ENCODE peak calls at places on chromosome 12, in five cellular contexts. J is IMR-90; V is CD8-positive, alpha-beta T cell; B is lower leg skin; Z is MM.1S. Q is an unnamed sample.

GRCh38 chr12:24044973-24045703 is 95.7 kb upstream of the SOX5 start:
- DNase-seq in J (no peak), V (no peak), B (no peak), Z (no peak), Q (no peak)

GRCh38 chr12:39935839-39936238 is 170.0 kb downstream of the SLC2A13 start:
- DNase-seq in J (no peak), V (no peak), B (no peak), Z (no peak), Q (no peak)

GRCh38 chr12:32535260-32535999 is 136.1 kb downstream of the FGD4 start:
- DNase-seq in J (peak; percentile 69), V (no peak), B (peak; percentile 58), Z (peak; percentile 79), Q (peak; percentile 18)

GRCh38 chr12:951166-951565 is 1.7 kb upstream of the RAD52 start:
- DNase-seq in J (no peak), V (no peak), B (no peak), Z (no peak), Q (no peak)

GRCh38 chr12:4829161-4829792 is 80.4 kb upstream of the KCNA1 start:
- DNase-seq in J (no peak), V (no peak), B (no peak), Z (peak; percentile 81), Q (no peak)

GRCh38 chr12:4276524-4277204 is 3.1 kb downstream of the CCND2 start:
- DNase-seq in J (peak; percentile 82), V (peak; percentile 82), B (peak; percentile 79), Z (peak; percentile 90), Q (peak; percentile 61)

GRCh38 chr12:121069206-121069605 is 30.2 kb upstream of the OASL start:
- DNase-seq in J (no peak), V (no peak), B (no peak), Z (no peak), Q (no peak)

GRCh38 chr12:52025301-52026172 is 18.8 kb downstream of the TAMALIN start:
- DNase-seq in J (peak; percentile 77), V (peak; percentile 75), B (peak; percentile 89), Z (peak; percentile 79), Q (peak; percentile 73)

GRCh38 chr12:98845957-98846356 is 200.9 kb downstream of the APAF1 start:
- DNase-seq in J (no peak), V (no peak), B (no peak), Z (no peak), Q (no peak)

GRCh38 chr12:89574736-89575208 is 48.9 kb upstream of the POC1B start:
- DNase-seq in J (peak; percentile 75), V (no peak), B (no peak), Z (no peak), Q (no peak)

GRCh38 chr12:19288603-19289244 is 150.6 kb upstream of the AEBP2 start:
- DNase-seq in J (peak; percentile 44), V (no peak), B (no peak), Z (peak; percentile 33), Q (no peak)

GRCh38 chr12:79933043-79933442 is 1.9 kb downstream of the PPP1R12A start:
- DNase-seq in J (no peak), V (no peak), B (no peak), Z (no peak), Q (no peak)

GRCh38 chr12:118237908-118238307 is 102.0 kb downstream of the PEBP1 start:
- DNase-seq in J (peak; percentile 72), V (no peak), B (no peak), Z (no peak), Q (no peak)

GRCh38 chr12:112214064-112214463 is 88.7 kb downstream of the TRAFD1 start:
- DNase-seq in J (no peak), V (no peak), B (no peak), Z (no peak), Q (no peak)

GRCh38 chr12:75503866-75504265 is 7.5 kb downstream of the KRR1 start:
- DNase-seq in J (no peak), V (no peak), B (no peak), Z (no peak), Q (no peak)

GRCh38 chr12:117507547-117507946 is 146.1 kb upstream of the NOS1 start:
- DNase-seq in J (no peak), V (no peak), B (no peak), Z (no peak), Q (no peak)

GRCh38 chr12:76627346-76628135 is 68.0 kb upstream of the OSBPL8 start:
- DNase-seq in J (no peak), V (no peak), B (no peak), Z (no peak), Q (no peak)

GRCh38 chr12:52045794-52046199 is 5.4 kb upstream of the NR4A1 start:
- DNase-seq in J (no peak), V (no peak), B (no peak), Z (no peak), Q (no peak)

GRCh38 chr12:12439636-12440035 is 82.8 kb downstream of the BORCS5 start:
- DNase-seq in J (peak; percentile 91), V (no peak), B (no peak), Z (no peak), Q (no peak)

GRCh38 chr12:85466906-85467305 is 186.9 kb downstream of the ALX1 start:
- DNase-seq in J (peak; percentile 3), V (no peak), B (no peak), Z (no peak), Q (no peak)

GRCh38 chr12:125453751-125454150 is 388.5 kb downstream of the AACS start:
- DNase-seq in J (no peak), V (no peak), B (no peak), Z (no peak), Q (no peak)

GRCh38 chr12:67981236-67982164 is 7.7 kb upstream of the IFNG-AS1 start:
- DNase-seq in J (peak; percentile 89), V (no peak), B (no peak), Z (no peak), Q (no peak)

GRCh38 chr12:54603173-54603814 is 14.8 kb upstream of the PPP1R1A start:
- DNase-seq in J (peak; percentile 65), V (peak; percentile 39), B (peak; percentile 45), Z (peak; percentile 86), Q (no peak)

GRCh38 chr12:81043979-81044740 is 33.7 kb upstream of the ACSS3 start:
- DNase-seq in J (no peak), V (no peak), B (no peak), Z (no peak), Q (no peak)

GRCh38 chr12:27207626-27208413 is 36.3 kb upstream of the STK38L start:
- DNase-seq in J (peak; percentile 45), V (no peak), B (no peak), Z (peak; percentile 75), Q (no peak)

GRCh38 chr12:75944097-75944904 is 87.3 kb downstream of the PHLDA1 start:
- DNase-seq in J (peak; percentile 95), V (no peak), B (no peak), Z (peak; percentile 90), Q (no peak)

DNA sequence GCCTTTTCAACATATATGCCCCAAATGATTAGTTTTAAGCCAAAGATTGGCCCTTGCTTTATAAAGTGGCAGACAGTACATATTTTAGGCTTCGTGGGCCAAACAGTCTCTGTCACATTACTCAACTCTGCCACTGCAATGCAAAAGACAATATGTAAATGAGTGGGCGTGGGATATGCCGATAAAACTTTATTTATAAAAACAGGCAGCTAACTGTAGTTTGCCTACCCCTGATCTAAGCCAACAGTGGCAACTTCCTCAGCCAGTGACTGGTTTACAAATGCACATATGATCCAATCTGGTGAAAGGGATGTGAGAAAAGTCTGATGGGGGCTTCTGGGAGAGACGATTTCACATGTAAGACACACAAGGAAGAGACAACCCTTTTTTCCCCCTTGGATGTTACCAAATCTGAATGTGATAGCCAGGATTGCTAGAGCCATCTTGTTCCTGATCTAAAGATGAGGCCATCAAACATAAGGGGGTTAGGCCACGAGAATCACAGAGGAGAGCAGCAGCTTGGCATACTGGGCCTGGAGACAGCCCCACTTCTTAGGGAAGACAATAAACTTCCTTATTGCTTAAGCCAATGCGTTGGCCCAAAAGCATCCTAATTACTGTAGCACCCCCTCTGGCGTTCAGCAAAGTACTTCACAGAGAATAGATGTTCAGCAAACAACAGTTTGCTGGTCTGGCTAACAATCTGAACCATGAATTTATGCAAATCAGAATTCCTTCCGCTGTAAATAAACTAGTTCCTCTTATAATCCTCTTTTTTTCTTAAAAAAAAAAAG is 75.2 kb upstream of the TMCC3 start:
- DNase-seq in J (peak; percentile 26), V (no peak), B (peak; percentile 44), Z (no peak), Q (no peak)
- TF ChIP-seq CTCF in J (peak; percentile 22), V (no peak), B (no peak), Z (peak; percentile 27), Q (no peak)

GRCh38 chr12:2588345-2588744 is 206.4 kb upstream of the FKBP4 start:
- DNase-seq in J (no peak), V (no peak), B (no peak), Z (no peak), Q (no peak)
- TF ChIP-seq CTCF in J (no peak), V (no peak), B (no peak), Z (peak; percentile 29), Q (no peak)

DNA sequence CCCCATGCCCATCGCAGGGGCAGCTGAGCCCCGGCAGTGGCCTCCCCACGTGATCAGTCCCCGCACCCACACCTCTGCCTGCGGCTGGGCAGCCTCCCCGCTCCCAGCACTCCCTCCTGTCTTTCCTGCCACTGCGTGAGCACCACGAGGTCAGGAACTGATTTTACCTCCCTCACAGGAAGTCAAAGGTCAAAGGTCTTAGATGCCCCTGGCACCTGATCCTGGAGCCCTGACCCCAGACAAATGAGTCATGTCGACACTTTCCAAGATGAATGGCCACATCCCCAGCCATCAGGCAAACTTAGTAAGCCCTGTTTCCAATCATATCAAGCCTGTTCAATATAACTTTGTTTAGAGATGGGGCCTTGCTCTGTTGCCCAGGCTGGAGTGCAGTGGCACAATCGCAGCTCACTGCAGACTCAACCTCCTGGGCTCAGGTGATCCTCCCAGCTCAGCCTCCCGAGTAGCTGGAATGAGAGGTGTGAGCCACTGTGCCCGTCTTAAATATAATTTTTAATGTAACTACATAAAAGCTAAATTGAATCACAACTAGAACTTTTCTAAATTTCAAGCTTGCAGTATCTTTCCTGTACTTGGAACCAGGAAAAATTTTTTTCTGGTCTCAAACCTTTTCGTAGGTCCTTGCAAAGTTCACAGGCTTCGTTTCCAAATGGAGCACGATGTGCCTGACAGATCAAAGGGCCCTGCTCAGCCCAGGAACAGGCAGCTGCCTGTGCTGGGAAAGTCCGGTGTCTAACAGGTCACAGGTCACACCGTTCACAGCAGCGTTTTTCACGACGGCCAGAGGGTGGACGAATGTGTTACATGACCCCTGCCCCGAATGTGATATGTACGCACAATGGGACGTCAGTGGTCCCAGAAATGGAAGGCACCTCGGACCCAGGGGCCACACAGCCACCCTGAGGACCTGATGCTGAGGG is 1.9 kb downstream of the LRCOL1 start:
- DNase-seq in J (no peak), V (no peak), B (no peak), Z (no peak), Q (no peak)
- TF ChIP-seq CTCF in J (no peak), V (no peak), B (no peak), Z (no peak), Q (no peak)

DNA sequence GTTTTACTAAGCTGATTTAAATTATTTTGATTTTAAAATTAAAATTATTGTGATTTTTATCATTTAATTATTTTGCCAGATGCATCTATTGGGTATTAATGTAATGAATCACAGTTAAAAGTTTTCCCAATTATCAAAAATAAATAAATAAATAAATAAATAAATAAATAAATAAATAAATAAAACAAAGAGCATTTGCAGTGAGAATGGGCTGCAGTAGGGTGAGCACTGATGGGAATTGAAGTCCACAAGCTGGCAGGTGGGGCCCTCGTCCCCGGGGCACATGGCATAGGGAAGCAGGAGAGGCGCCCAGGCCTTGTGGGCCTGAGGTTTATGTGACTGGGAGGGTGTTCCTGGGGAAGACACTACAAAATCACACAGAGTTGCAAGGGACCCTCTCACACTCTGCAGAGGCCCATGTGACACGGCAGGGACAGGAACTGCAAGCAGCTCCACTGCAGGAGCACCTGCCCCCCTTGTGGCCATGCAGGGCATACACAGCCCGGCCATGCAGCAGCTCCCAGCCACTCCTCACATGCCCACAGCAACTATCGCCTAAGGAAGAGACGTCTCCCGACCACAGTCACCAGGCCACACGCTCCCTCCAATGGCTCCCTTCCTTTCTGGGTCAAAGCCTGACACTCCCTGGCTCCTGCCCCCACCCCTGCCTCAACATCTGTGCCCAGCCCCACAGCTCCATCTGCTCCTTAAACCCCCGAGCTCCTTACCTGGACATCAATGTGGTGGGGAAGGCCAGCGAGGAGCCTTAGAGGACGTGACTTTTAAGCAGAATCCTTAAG is 256.3 kb upstream of the SFSWAP start:
- DNase-seq in J (no peak), V (no peak), B (no peak), Z (peak; percentile 6), Q (no peak)
- TF ChIP-seq CTCF in J (no peak), V (no peak), B (no peak), Z (peak; percentile 19), Q (no peak)